ENCODE peak calls at places on chromosome 22, in ten cellular contexts. One of them, this sample, is unnamed.
A peak's percentile ranks its signal among the peaks of the same experiment; 100 is the strongest.

GRCh38 chr22:27792452-27793165 is 8.9 kb downstream of the MN1 start:
- DNase-seq in osteocyte: no peak
- DNase-seq in ELF-1: no peak
- DNase-seq in HTR-8/SVneo: no peak
- DNase-seq in amniotic stem cell: no peak
- DNase-seq in neuronal stem cell: no peak
- DNase-seq in uterus: no peak
- DNase-seq in choroid plexus epithelial cell: no peak
- DNase-seq in effector memory CD4-positive, alpha-beta T cell: no peak
- DNase-seq in activated naive CD4-positive, alpha-beta T cell treated with anti-CD3 and anti-CD28 coated beads for 36 hours: no peak
- DNase-seq in this sample: peak; percentile 68

GRCh38 chr22:28016781-28017557 is 97.9 kb upstream of the PITPNB start:
- DNase-seq in effector memory CD4-positive, alpha-beta T cell: no peak
- DNase-seq in osteocyte: no peak
- DNase-seq in choroid plexus epithelial cell: no peak
- DNase-seq in ELF-1: no peak
- DNase-seq in neuronal stem cell: no peak
- DNase-seq in activated naive CD4-positive, alpha-beta T cell treated with anti-CD3 and anti-CD28 coated beads for 36 hours: no peak
- DNase-seq in HTR-8/SVneo: no peak
- DNase-seq in uterus: peak; percentile 15
- DNase-seq in amniotic stem cell: no peak
- DNase-seq in this sample: no peak

GRCh38 chr22:44383071-44383575 is 70.4 kb upstream of the SHISAL1 start:
- DNase-seq in activated naive CD4-positive, alpha-beta T cell treated with anti-CD3 and anti-CD28 coated beads for 36 hours: no peak
- DNase-seq in choroid plexus epithelial cell: no peak
- DNase-seq in uterus: no peak
- DNase-seq in ELF-1: no peak
- DNase-seq in neuronal stem cell: no peak
- DNase-seq in effector memory CD4-positive, alpha-beta T cell: no peak
- DNase-seq in osteocyte: no peak
- DNase-seq in amniotic stem cell: no peak
- DNase-seq in HTR-8/SVneo: no peak
- DNase-seq in this sample: no peak

GRCh38 chr22:33024626-33025025 is 33.6 kb downstream of the SYN3 start:
- DNase-seq in uterus: no peak
- DNase-seq in activated naive CD4-positive, alpha-beta T cell treated with anti-CD3 and anti-CD28 coated beads for 36 hours: no peak
- DNase-seq in ELF-1: no peak
- DNase-seq in HTR-8/SVneo: no peak
- DNase-seq in amniotic stem cell: no peak
- DNase-seq in effector memory CD4-positive, alpha-beta T cell: no peak
- DNase-seq in choroid plexus epithelial cell: no peak
- DNase-seq in osteocyte: no peak
- DNase-seq in neuronal stem cell: no peak
- DNase-seq in this sample: no peak

GRCh38 chr22:23058481-23059336 is 11.6 kb upstream of the GNAZ start:
- DNase-seq in osteocyte: peak; percentile 76
- DNase-seq in choroid plexus epithelial cell: no peak
- DNase-seq in amniotic stem cell: no peak
- DNase-seq in activated naive CD4-positive, alpha-beta T cell treated with anti-CD3 and anti-CD28 coated beads for 36 hours: no peak
- DNase-seq in ELF-1: no peak
- DNase-seq in HTR-8/SVneo: no peak
- DNase-seq in neuronal stem cell: no peak
- DNase-seq in uterus: no peak
- DNase-seq in effector memory CD4-positive, alpha-beta T cell: no peak
- DNase-seq in this sample: no peak

GRCh38 chr22:38172489-38173155 is 9.0 kb downstream of the PLA2G6 start:
- DNase-seq in osteocyte: no peak
- DNase-seq in effector memory CD4-positive, alpha-beta T cell: peak; percentile 35
- DNase-seq in uterus: peak; percentile 76
- DNase-seq in choroid plexus epithelial cell: no peak
- DNase-seq in activated naive CD4-positive, alpha-beta T cell treated with anti-CD3 and anti-CD28 coated beads for 36 hours: peak; percentile 29
- DNase-seq in HTR-8/SVneo: no peak
- DNase-seq in amniotic stem cell: no peak
- DNase-seq in ELF-1: no peak
- DNase-seq in neuronal stem cell: no peak
- DNase-seq in this sample: no peak

GRCh38 chr22:19756288-19757128 is 4.1 kb upstream of the TBX1 start:
- DNase-seq in HTR-8/SVneo: no peak
- DNase-seq in neuronal stem cell: no peak
- DNase-seq in ELF-1: no peak
- DNase-seq in uterus: no peak
- DNase-seq in effector memory CD4-positive, alpha-beta T cell: peak; percentile 46
- DNase-seq in osteocyte: no peak
- DNase-seq in choroid plexus epithelial cell: peak; percentile 19
- DNase-seq in activated naive CD4-positive, alpha-beta T cell treated with anti-CD3 and anti-CD28 coated beads for 36 hours: peak; percentile 83
- DNase-seq in amniotic stem cell: no peak
- DNase-seq in this sample: peak; percentile 26

GRCh38 chr22:17359501-17359900 is 9.8 kb upstream of the CECR2 start:
- DNase-seq in amniotic stem cell: no peak
- DNase-seq in effector memory CD4-positive, alpha-beta T cell: no peak
- DNase-seq in HTR-8/SVneo: no peak
- DNase-seq in choroid plexus epithelial cell: peak; percentile 70
- DNase-seq in neuronal stem cell: no peak
- DNase-seq in uterus: no peak
- DNase-seq in osteocyte: no peak
- DNase-seq in ELF-1: no peak
- DNase-seq in activated naive CD4-positive, alpha-beta T cell treated with anti-CD3 and anti-CD28 coated beads for 36 hours: no peak
- DNase-seq in this sample: no peak

GRCh38 chr22:37183432-37184379 is 4.3 kb downstream of the C1QTNF6 start:
- DNase-seq in ELF-1: peak; percentile 43
- DNase-seq in HTR-8/SVneo: no peak
- DNase-seq in uterus: no peak
- DNase-seq in osteocyte: no peak
- DNase-seq in neuronal stem cell: no peak
- DNase-seq in amniotic stem cell: no peak
- DNase-seq in activated naive CD4-positive, alpha-beta T cell treated with anti-CD3 and anti-CD28 coated beads for 36 hours: no peak
- DNase-seq in effector memory CD4-positive, alpha-beta T cell: no peak
- DNase-seq in choroid plexus epithelial cell: no peak
- DNase-seq in this sample: no peak

GRCh38 chr22:48574776-48575566 is 1252.7 kb downstream of the BRD1 start:
- DNase-seq in HTR-8/SVneo: no peak
- DNase-seq in uterus: no peak
- DNase-seq in neuronal stem cell: peak; percentile 74
- DNase-seq in activated naive CD4-positive, alpha-beta T cell treated with anti-CD3 and anti-CD28 coated beads for 36 hours: peak; percentile 41
- DNase-seq in effector memory CD4-positive, alpha-beta T cell: no peak
- DNase-seq in ELF-1: peak; percentile 78
- DNase-seq in amniotic stem cell: no peak
- DNase-seq in osteocyte: peak; percentile 92
- DNase-seq in choroid plexus epithelial cell: peak; percentile 5
- DNase-seq in this sample: peak; percentile 69

GRCh38 chr22:26673485-26673884 is 16.1 kb downstream of the MIAT start:
- DNase-seq in choroid plexus epithelial cell: peak; percentile 22
- DNase-seq in neuronal stem cell: no peak
- DNase-seq in effector memory CD4-positive, alpha-beta T cell: peak; percentile 8
- DNase-seq in HTR-8/SVneo: no peak
- DNase-seq in activated naive CD4-positive, alpha-beta T cell treated with anti-CD3 and anti-CD28 coated beads for 36 hours: peak; percentile 76
- DNase-seq in uterus: no peak
- DNase-seq in ELF-1: no peak
- DNase-seq in amniotic stem cell: no peak
- DNase-seq in osteocyte: no peak
- DNase-seq in this sample: no peak

GRCh38 chr22:45225732-45226560 is 14.7 kb downstream of the KIAA0930 start:
- DNase-seq in osteocyte: no peak
- DNase-seq in choroid plexus epithelial cell: peak; percentile 48
- DNase-seq in effector memory CD4-positive, alpha-beta T cell: no peak
- DNase-seq in ELF-1: no peak
- DNase-seq in HTR-8/SVneo: no peak
- DNase-seq in uterus: no peak
- DNase-seq in neuronal stem cell: no peak
- DNase-seq in activated naive CD4-positive, alpha-beta T cell treated with anti-CD3 and anti-CD28 coated beads for 36 hours: no peak
- DNase-seq in amniotic stem cell: no peak
- DNase-seq in this sample: no peak

GRCh38 chr22:19504900-19505734 is 19.1 kb downstream of the CLDN5 start:
- DNase-seq in choroid plexus epithelial cell: no peak
- DNase-seq in activated naive CD4-positive, alpha-beta T cell treated with anti-CD3 and anti-CD28 coated beads for 36 hours: no peak
- DNase-seq in ELF-1: no peak
- DNase-seq in HTR-8/SVneo: no peak
- DNase-seq in effector memory CD4-positive, alpha-beta T cell: no peak
- DNase-seq in amniotic stem cell: no peak
- DNase-seq in osteocyte: no peak
- DNase-seq in uterus: no peak
- DNase-seq in neuronal stem cell: no peak
- DNase-seq in this sample: no peak

GRCh38 chr22:19275919-19276600 is 15.5 kb downstream of the CLTCL1 start:
- DNase-seq in neuronal stem cell: no peak
- DNase-seq in HTR-8/SVneo: no peak
- DNase-seq in amniotic stem cell: no peak
- DNase-seq in activated naive CD4-positive, alpha-beta T cell treated with anti-CD3 and anti-CD28 coated beads for 36 hours: no peak
- DNase-seq in osteocyte: peak; percentile 25
- DNase-seq in ELF-1: no peak
- DNase-seq in effector memory CD4-positive, alpha-beta T cell: no peak
- DNase-seq in choroid plexus epithelial cell: peak; percentile 61
- DNase-seq in uterus: no peak
- DNase-seq in this sample: no peak

GRCh38 chr22:43826142-43827093 is 14.3 kb upstream of the EFCAB6 start:
- DNase-seq in HTR-8/SVneo: peak; percentile 17
- DNase-seq in activated naive CD4-positive, alpha-beta T cell treated with anti-CD3 and anti-CD28 coated beads for 36 hours: no peak
- DNase-seq in choroid plexus epithelial cell: peak; percentile 67
- DNase-seq in amniotic stem cell: peak; percentile 15
- DNase-seq in effector memory CD4-positive, alpha-beta T cell: no peak
- DNase-seq in ELF-1: peak; percentile 45
- DNase-seq in osteocyte: peak; percentile 78
- DNase-seq in uterus: no peak
- DNase-seq in neuronal stem cell: no peak
- DNase-seq in this sample: peak; percentile 56

GRCh38 chr22:19526702-19527111 is 2.5 kb upstream of the CLDN5 start:
- DNase-seq in neuronal stem cell: no peak
- DNase-seq in osteocyte: no peak
- DNase-seq in ELF-1: no peak
- DNase-seq in uterus: no peak
- DNase-seq in choroid plexus epithelial cell: no peak
- DNase-seq in activated naive CD4-positive, alpha-beta T cell treated with anti-CD3 and anti-CD28 coated beads for 36 hours: no peak
- DNase-seq in HTR-8/SVneo: no peak
- DNase-seq in effector memory CD4-positive, alpha-beta T cell: no peak
- DNase-seq in amniotic stem cell: no peak
- DNase-seq in this sample: no peak

GRCh38 chr22:21641795-21642583 is at the start of gene SDF2L1:
- DNase-seq in activated naive CD4-positive, alpha-beta T cell treated with anti-CD3 and anti-CD28 coated beads for 36 hours: peak; percentile 99
- DNase-seq in osteocyte: peak; percentile 99
- DNase-seq in effector memory CD4-positive, alpha-beta T cell: peak; percentile 97
- DNase-seq in uterus: peak; percentile 98
- DNase-seq in HTR-8/SVneo: peak; percentile 94
- DNase-seq in neuronal stem cell: peak; percentile 97
- DNase-seq in choroid plexus epithelial cell: peak; percentile 99
- DNase-seq in amniotic stem cell: peak; percentile 98
- DNase-seq in ELF-1: peak; percentile 99
- DNase-seq in this sample: peak; percentile 98

GRCh38 chr22:47452184-47452583 is 689.7 kb downstream of the TBC1D22A start:
- DNase-seq in uterus: no peak
- DNase-seq in choroid plexus epithelial cell: no peak
- DNase-seq in HTR-8/SVneo: no peak
- DNase-seq in neuronal stem cell: no peak
- DNase-seq in activated naive CD4-positive, alpha-beta T cell treated with anti-CD3 and anti-CD28 coated beads for 36 hours: no peak
- DNase-seq in osteocyte: no peak
- DNase-seq in amniotic stem cell: no peak
- DNase-seq in ELF-1: peak; percentile 10
- DNase-seq in effector memory CD4-positive, alpha-beta T cell: no peak
- DNase-seq in this sample: peak; percentile 20

GRCh38 chr22:19495562-19496323 is 16.0 kb downstream of the CDC45 start:
- DNase-seq in ELF-1: no peak
- DNase-seq in uterus: no peak
- DNase-seq in activated naive CD4-positive, alpha-beta T cell treated with anti-CD3 and anti-CD28 coated beads for 36 hours: no peak
- DNase-seq in neuronal stem cell: no peak
- DNase-seq in effector memory CD4-positive, alpha-beta T cell: no peak
- DNase-seq in amniotic stem cell: no peak
- DNase-seq in osteocyte: no peak
- DNase-seq in HTR-8/SVneo: no peak
- DNase-seq in choroid plexus epithelial cell: peak; percentile 82
- DNase-seq in this sample: no peak

GRCh38 chr22:43197271-43197941 is 10.5 kb upstream of the TTLL12 start:
- DNase-seq in HTR-8/SVneo: no peak
- DNase-seq in effector memory CD4-positive, alpha-beta T cell: no peak
- DNase-seq in ELF-1: peak; percentile 57
- DNase-seq in amniotic stem cell: no peak
- DNase-seq in osteocyte: no peak
- DNase-seq in uterus: no peak
- DNase-seq in choroid plexus epithelial cell: no peak
- DNase-seq in neuronal stem cell: no peak
- DNase-seq in activated naive CD4-positive, alpha-beta T cell treated with anti-CD3 and anti-CD28 coated beads for 36 hours: no peak
- DNase-seq in this sample: no peak

GRCh38 chr22:38350444-38351359 is 33.5 kb upstream of the CSNK1E start:
- DNase-seq in uterus: no peak
- DNase-seq in choroid plexus epithelial cell: no peak
- DNase-seq in activated naive CD4-positive, alpha-beta T cell treated with anti-CD3 and anti-CD28 coated beads for 36 hours: no peak
- DNase-seq in amniotic stem cell: no peak
- DNase-seq in osteocyte: peak; percentile 71
- DNase-seq in HTR-8/SVneo: no peak
- DNase-seq in ELF-1: peak; percentile 28
- DNase-seq in neuronal stem cell: no peak
- DNase-seq in effector memory CD4-positive, alpha-beta T cell: no peak
- DNase-seq in this sample: no peak

GRCh38 chr22:42752912-42753311 is 32.2 kb upstream of the A4GALT start:
- DNase-seq in osteocyte: no peak
- DNase-seq in activated naive CD4-positive, alpha-beta T cell treated with anti-CD3 and anti-CD28 coated beads for 36 hours: no peak
- DNase-seq in choroid plexus epithelial cell: no peak
- DNase-seq in HTR-8/SVneo: no peak
- DNase-seq in ELF-1: no peak
- DNase-seq in amniotic stem cell: no peak
- DNase-seq in effector memory CD4-positive, alpha-beta T cell: no peak
- DNase-seq in uterus: no peak
- DNase-seq in neuronal stem cell: no peak
- DNase-seq in this sample: no peak

This sample was measured in NCI-H2171 treated with DMSO at 0.1 percent for 48 hours.